ENCODE peak calls at places on chromosome 4, in four cellular contexts. One of them, this sample, is unnamed.

GRCh38 chr4:24778427-24779225 is 16.7 kb upstream of the SOD3 start:
- DNase-seq in tibial artery: peak
- DNase-seq in AG04449: peak
- DNase-seq in GM13976: no peak
- DNase-seq in this sample: peak

GRCh38 chr4:36152712-36153111 is 91.6 kb downstream of the ARAP2 start:
- DNase-seq in tibial artery: no peak
- DNase-seq in AG04449: no peak
- DNase-seq in GM13976: no peak
- DNase-seq in this sample: no peak

GRCh38 chr4:24820541-24820940 is 25.2 kb downstream of the SOD3 start:
- DNase-seq in GM13976: no peak
- DNase-seq in tibial artery: no peak
- DNase-seq in AG04449: no peak
- DNase-seq in this sample: no peak

GRCh38 chr4:165627128-165627527 is 245.9 kb upstream of the TLL1 start:
- DNase-seq in AG04449: no peak
- DNase-seq in GM13976: no peak
- DNase-seq in tibial artery: no peak
- DNase-seq in this sample: no peak

GRCh38 chr4:181536753-181537434 is 706.3 kb upstream of the TENM3 start:
- DNase-seq in AG04449: no peak
- DNase-seq in tibial artery: no peak
- DNase-seq in GM13976: no peak
- DNase-seq in this sample: no peak

GRCh38 chr4:21512351-21512750 is 436.2 kb downstream of the KCNIP4 start:
- DNase-seq in GM13976: peak
- DNase-seq in AG04449: no peak
- DNase-seq in tibial artery: no peak
- DNase-seq in this sample: no peak

GRCh38 chr4:4323705-4324534 is 33.9 kb downstream of the ZBTB49 start:
- DNase-seq in AG04449: no peak
- DNase-seq in GM13976: no peak
- DNase-seq in tibial artery: no peak
- DNase-seq in this sample: no peak

GRCh38 chr4:108168672-108169562 is at the start of gene LEF1:
- DNase-seq in tibial artery: no peak
- DNase-seq in GM13976: peak
- DNase-seq in AG04449: no peak
- DNase-seq in this sample: no peak

GRCh38 chr4:47135210-47135609 is 103.8 kb downstream of the GABRB1 start:
- DNase-seq in GM13976: no peak
- DNase-seq in AG04449: no peak
- DNase-seq in tibial artery: no peak
- DNase-seq in this sample: no peak

GRCh38 chr4:32840461-32841189 is 2120.5 kb downstream of the PCDH7 start:
- DNase-seq in tibial artery: no peak
- DNase-seq in GM13976: no peak
- DNase-seq in AG04449: no peak
- DNase-seq in this sample: no peak

GRCh38 chr4:164956766-164957643 is 20.5 kb downstream of the TRIM61 start:
- DNase-seq in tibial artery: peak
- DNase-seq in AG04449: no peak
- DNase-seq in GM13976: peak
- DNase-seq in this sample: peak

GRCh38 chr4:74117024-74117534 is 18.1 kb upstream of the CXCL2 start:
- DNase-seq in GM13976: no peak
- DNase-seq in tibial artery: peak
- DNase-seq in AG04449: peak
- DNase-seq in this sample: peak

GRCh38 chr4:8334786-8335460 is 65.4 kb downstream of the HTRA3 start:
- DNase-seq in GM13976: no peak
- DNase-seq in tibial artery: no peak
- DNase-seq in AG04449: no peak
- DNase-seq in this sample: no peak

GRCh38 chr4:125594203-125594602 is 279.4 kb downstream of the FAT4 start:
- DNase-seq in GM13976: no peak
- DNase-seq in AG04449: no peak
- DNase-seq in tibial artery: no peak
- DNase-seq in this sample: no peak

GRCh38 chr4:31417051-31417450 is 696.9 kb downstream of the PCDH7 start:
- DNase-seq in GM13976: no peak
- DNase-seq in AG04449: no peak
- DNase-seq in tibial artery: no peak
- DNase-seq in this sample: no peak

GRCh38 chr4:155705664-155706063 is 39.0 kb downstream of the GUCY1A1 start:
- DNase-seq in AG04449: no peak
- DNase-seq in GM13976: no peak
- DNase-seq in tibial artery: no peak
- DNase-seq in this sample: no peak

GRCh38 chr4:48167538-48168263 is 33.7 kb upstream of the TXK start:
- DNase-seq in GM13976: no peak
- DNase-seq in tibial artery: no peak
- DNase-seq in AG04449: no peak
- DNase-seq in this sample: no peak

GRCh38 chr4:13368262-13368661 is 115.9 kb downstream of the RAB28 start:
- DNase-seq in tibial artery: no peak
- DNase-seq in GM13976: no peak
- DNase-seq in AG04449: no peak
- DNase-seq in this sample: no peak

GRCh38 chr4:48005781-48006180 is 10.7 kb downstream of the CNGA1 start:
- DNase-seq in AG04449: no peak
- DNase-seq in GM13976: no peak
- DNase-seq in tibial artery: no peak
- DNase-seq in this sample: no peak

GRCh38 chr4:40648742-40649281 is 19.1 kb upstream of the RBM47 start:
- DNase-seq in GM13976: no peak
- DNase-seq in AG04449: no peak
- DNase-seq in tibial artery: peak
- DNase-seq in this sample: no peak

GRCh38 chr4:37447886-37448285 is 203.3 kb downstream of the NWD2 start:
- DNase-seq in tibial artery: no peak
- DNase-seq in AG04449: no peak
- DNase-seq in GM13976: no peak
- DNase-seq in this sample: no peak

GRCh38 chr4:23902203-23902602 is 12.4 kb upstream of the PPARGC1A start:
- DNase-seq in tibial artery: no peak
- DNase-seq in AG04449: no peak
- DNase-seq in GM13976: no peak
- DNase-seq in this sample: no peak

GRCh38 chr4:67082746-67083145 is 462.6 kb downstream of the CENPC start:
- DNase-seq in tibial artery: no peak
- DNase-seq in GM13976: no peak
- DNase-seq in AG04449: no peak
- DNase-seq in this sample: no peak

GRCh38 chr4:67083496-67083895 is 461.8 kb downstream of the CENPC start:
- DNase-seq in AG04449: no peak
- DNase-seq in tibial artery: no peak
- DNase-seq in GM13976: no peak
- DNase-seq in this sample: no peak

GRCh38 chr4:67084801-67085200 is 460.5 kb downstream of the CENPC start:
- DNase-seq in AG04449: no peak
- DNase-seq in GM13976: no peak
- DNase-seq in tibial artery: no peak
- DNase-seq in this sample: no peak

GRCh38 chr4:67091668-67092067 is 453.6 kb downstream of the CENPC start:
- DNase-seq in tibial artery: no peak
- DNase-seq in AG04449: no peak
- DNase-seq in GM13976: no peak
- DNase-seq in this sample: no peak

DNA sequence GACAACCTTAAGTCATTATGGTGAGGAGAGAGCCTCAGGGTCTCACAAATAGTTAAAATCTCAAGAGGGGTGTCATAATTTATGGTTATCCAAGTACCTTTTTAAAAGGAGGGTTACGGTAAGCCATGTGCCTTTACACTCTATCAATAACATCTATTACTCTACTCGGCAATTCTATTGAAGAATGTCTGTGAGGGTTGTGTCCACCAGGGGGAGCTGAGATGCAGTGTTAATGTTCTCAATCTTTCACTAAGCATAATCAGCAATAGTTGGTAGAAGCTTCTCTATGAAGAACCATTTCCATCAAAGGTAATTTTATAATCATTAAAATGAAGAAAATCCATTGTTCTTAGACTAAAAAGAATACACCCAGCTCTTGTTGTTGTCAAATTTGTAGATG is 457.4 kb downstream of the CENPC start:
- DNase-seq in tibial artery: peak
- DNase-seq in GM13976: peak
- DNase-seq in AG04449: no peak
- DNase-seq in this sample: no peak
- TF ChIP-seq CTCF in tibial artery: peak
- TF ChIP-seq CTCF in GM13976: peak
- TF ChIP-seq CTCF in AG04449: no peak
- TF ChIP-seq CTCF in this sample: no peak

DNA sequence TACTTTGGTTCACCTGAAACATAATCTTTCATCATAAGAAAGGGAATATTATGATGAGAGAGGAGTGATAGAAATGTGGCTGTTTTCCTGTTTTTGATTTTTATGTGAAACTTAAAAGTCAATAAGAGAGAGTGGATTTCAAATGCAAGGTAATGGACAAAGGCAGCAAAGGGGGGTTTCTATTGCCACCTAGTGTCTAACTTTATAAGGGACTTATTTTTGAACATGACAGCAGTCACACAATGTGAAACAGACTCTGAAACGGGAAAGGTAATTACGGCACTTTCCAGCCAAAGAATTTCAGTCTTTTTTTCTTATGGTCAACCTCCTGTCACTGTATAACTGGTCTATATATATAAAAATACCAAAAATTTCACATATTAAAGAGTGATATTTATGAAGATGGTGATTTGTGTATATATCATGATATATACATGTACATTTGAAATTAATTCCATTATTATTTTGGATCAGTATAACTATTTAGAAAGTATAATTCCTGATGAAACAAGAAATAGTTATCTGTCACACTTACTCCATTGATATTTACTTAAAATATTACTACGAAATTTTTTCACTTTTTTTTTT is 127.1 kb downstream of the FBXO8 start:
- DNase-seq in AG04449: no peak
- DNase-seq in tibial artery: no peak
- DNase-seq in GM13976: peak
- DNase-seq in this sample: peak
- TF ChIP-seq CTCF in AG04449: peak
- TF ChIP-seq CTCF in tibial artery: peak
- TF ChIP-seq CTCF in GM13976: peak
- TF ChIP-seq CTCF in this sample: peak

GRCh38 chr4:173420324-173420752 is 21.4 kb upstream of the SCRG1 start:
- DNase-seq in tibial artery: no peak
- DNase-seq in GM13976: peak
- DNase-seq in AG04449: no peak
- DNase-seq in this sample: no peak
- TF ChIP-seq CTCF in tibial artery: peak
- TF ChIP-seq CTCF in GM13976: peak
- TF ChIP-seq CTCF in AG04449: peak
- TF ChIP-seq CTCF in this sample: peak

DNA sequence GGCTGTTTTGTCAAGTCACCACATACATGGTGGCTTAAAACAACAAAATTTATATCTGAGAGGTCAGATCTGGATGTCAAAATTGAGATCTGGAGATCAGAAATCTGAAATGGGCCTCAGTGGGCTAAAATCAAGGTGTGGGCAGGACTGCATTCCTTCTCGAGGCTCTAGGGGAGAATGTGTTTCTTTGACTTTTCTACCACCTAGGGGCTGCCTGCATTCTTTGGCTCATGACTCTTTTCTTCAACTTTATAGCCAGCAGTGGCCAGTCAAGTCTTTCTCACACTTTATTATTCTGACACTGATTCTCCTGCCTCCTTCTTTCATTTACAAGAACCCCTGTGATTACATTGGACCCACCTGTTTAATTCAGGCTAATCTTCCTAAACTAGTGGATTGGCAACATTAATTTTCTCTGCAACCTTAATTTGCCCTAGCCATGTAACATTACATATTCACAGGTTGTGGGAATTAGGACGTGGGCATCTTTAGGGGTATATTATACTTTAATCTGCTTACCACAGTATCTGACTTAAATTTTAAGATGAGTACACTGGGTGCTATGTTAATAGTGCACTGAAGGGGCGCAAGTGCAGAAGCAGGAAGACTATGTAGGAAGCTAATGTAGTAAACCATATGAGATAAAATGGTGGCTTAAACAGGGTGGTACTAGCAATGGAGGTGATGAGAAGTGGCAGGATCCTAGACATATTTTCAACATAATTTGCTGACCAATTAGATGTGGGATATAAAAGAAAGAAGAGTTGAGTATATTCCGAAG is 188.0 kb downstream of the SLC4A4 start:
- DNase-seq in GM13976: no peak
- DNase-seq in AG04449: no peak
- DNase-seq in tibial artery: no peak
- DNase-seq in this sample: no peak
- TF ChIP-seq CTCF in GM13976: no peak
- TF ChIP-seq CTCF in AG04449: no peak
- TF ChIP-seq CTCF in tibial artery: no peak
- TF ChIP-seq CTCF in this sample: peak

GRCh38 chr4:104352211-104352610 is 142.5 kb downstream of the CXXC4 start:
- DNase-seq in AG04449: no peak
- DNase-seq in tibial artery: no peak
- DNase-seq in GM13976: no peak
- DNase-seq in this sample: no peak
- TF ChIP-seq CTCF in AG04449: no peak
- TF ChIP-seq CTCF in tibial artery: no peak
- TF ChIP-seq CTCF in GM13976: no peak
- TF ChIP-seq CTCF in this sample: no peak

DNA sequence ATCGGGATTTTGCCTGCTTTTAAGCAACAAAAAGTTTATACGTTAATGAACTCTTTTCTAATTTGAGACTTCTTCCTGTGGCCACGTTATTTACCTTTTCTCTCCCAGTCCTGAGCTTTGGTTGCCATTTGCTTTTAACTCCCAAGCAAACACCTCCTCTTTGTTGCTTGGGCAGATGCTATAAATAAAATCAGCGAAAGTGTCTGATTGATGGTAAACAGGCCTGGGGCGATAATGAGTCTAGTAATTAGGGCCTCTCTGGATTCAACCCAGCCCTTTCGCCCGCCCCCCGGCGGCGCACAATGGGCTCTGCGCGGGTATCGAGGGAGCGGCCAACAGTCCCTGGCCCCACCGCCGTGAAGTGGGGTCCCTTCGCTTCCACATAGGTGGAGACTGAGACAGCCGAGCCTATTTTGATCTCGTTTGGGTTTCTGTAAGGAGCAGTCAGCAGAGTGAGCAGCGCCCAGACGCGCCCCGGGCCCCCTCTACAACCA is 791 bp downstream of the CLGN start:
- DNase-seq in tibial artery: no peak
- DNase-seq in AG04449: no peak
- DNase-seq in GM13976: no peak
- DNase-seq in this sample: no peak
- TF ChIP-seq CTCF in tibial artery: no peak
- TF ChIP-seq CTCF in AG04449: no peak
- TF ChIP-seq CTCF in GM13976: no peak
- TF ChIP-seq CTCF in this sample: no peak

DNA sequence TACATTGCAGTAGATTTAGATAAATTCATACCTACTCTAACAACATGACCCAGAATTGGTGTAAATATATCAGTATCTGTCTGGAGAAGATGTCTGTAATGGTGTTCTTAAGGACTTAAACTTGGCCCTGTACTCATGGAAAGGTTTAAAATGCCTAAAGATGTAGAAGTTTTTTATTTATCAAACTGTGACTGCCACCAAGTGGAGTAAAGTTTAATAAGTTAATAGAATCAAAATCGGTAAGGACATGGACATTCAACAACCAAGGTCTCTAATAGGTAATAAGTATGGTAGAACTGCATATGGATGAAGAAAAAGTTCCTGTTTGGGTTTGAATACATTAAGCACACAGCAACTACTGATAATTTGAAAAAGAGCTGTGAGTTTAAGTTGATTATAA is 474.0 kb upstream of the NDST3 start:
- DNase-seq in tibial artery: no peak
- DNase-seq in GM13976: no peak
- DNase-seq in AG04449: no peak
- DNase-seq in this sample: no peak
- TF ChIP-seq CTCF in tibial artery: no peak
- TF ChIP-seq CTCF in GM13976: no peak
- TF ChIP-seq CTCF in AG04449: no peak
- TF ChIP-seq CTCF in this sample: no peak